ENCODE peak calls at places on chromosomes 1 and 21, in ten cellular contexts. J, S, W, Q, H, Z, I, G, N and K are unnamed samples. For H3K9me3, the result is how much of the 10 kb centered on the place peaks cover.

GRCh38 chr1:5374176-5374575 is 618.0 kb downstream of the NPHP4 start:
- DNase-seq in H (no peak), Q (no peak), I (no peak), J (no peak), G (no peak), S (no peak), W (peak), Z (no peak), N (no peak), K (no peak)

GRCh38 chr1:95984975-95985374 is 736.6 kb upstream of the PTBP2 start:
- DNase-seq in N (no peak), Z (no peak), W (no peak), J (no peak), Q (no peak), H (no peak), S (no peak), G (no peak), I (no peak), K (no peak)

GRCh38 chr1:86054396-86054795 is 102.2 kb downstream of the COL24A1 start:
- DNase-seq in Q (no peak), S (no peak), N (no peak), I (no peak), W (no peak), Z (no peak), H (no peak), J (no peak), G (no peak), K (no peak)

GRCh38 chr1:149962039-149962647 is 25.5 kb upstream of the MTMR11 start:
- DNase-seq in H (peak), I (peak), W (peak), J (no peak), Q (no peak), N (peak), Z (peak), S (peak), G (peak), K (peak)

GRCh38 chr21:38691626-38692025 is 114.1 kb upstream of the ETS2 start:
- DNase-seq in Z (no peak), Q (no peak), J (no peak), H (no peak), N (no peak), W (no peak), S (no peak), I (no peak), G (peak), K (no peak)

GRCh38 chr21:45421846-45422775 is 17.1 kb downstream of the COL18A1 start:
- DNase-seq in Q (peak), H (no peak), W (no peak), N (peak), J (peak), Z (no peak), G (no peak), I (no peak), S (no peak), K (peak)

GRCh38 chr1:205569411-205570172 is 62.2 kb downstream of the ELK4 start:
- DNase-seq in G (no peak), I (no peak), Z (no peak), J (no peak), N (no peak), S (no peak), Q (no peak), H (no peak), W (peak), K (no peak)

GRCh38 chr1:83098791-83099190 is 900.1 kb downstream of the TTLL7 start:
- DNase-seq in G (no peak), J (no peak), W (no peak), Z (no peak), Q (no peak), I (no peak), N (no peak), H (no peak), S (no peak), K (no peak)

GRCh38 chr21:15034126-15034848 is 30.5 kb downstream of the NRIP1 start:
- DNase-seq in W (no peak), I (no peak), N (no peak), G (peak), S (no peak), Z (no peak), H (no peak), Q (no peak), J (no peak), K (no peak)

GRCh38 chr1:27057801-27058647 is 45.4 kb upstream of the TENT5B start:
- DNase-seq in G (peak), I (no peak), S (peak), H (no peak), W (no peak), Q (no peak), J (no peak), Z (peak), N (no peak), K (no peak)

GRCh38 chr1:68011786-68012375 is 38.5 kb downstream of the DIRAS3 start:
- DNase-seq in I (no peak), H (no peak), Z (no peak), J (no peak), W (no peak), Q (no peak), S (peak), N (no peak), G (no peak), K (no peak)

GRCh38 chr1:152481869-152482664 is 28.5 kb upstream of the LCE5A start:
- DNase-seq in W (no peak), I (no peak), Z (no peak), S (no peak), H (no peak), Q (no peak), G (no peak), N (no peak), J (no peak), K (no peak)

GRCh38 chr1:98674075-98674781 is 12.7 kb downstream of the SNX7 start:
- DNase-seq in H (no peak), G (peak), Z (no peak), W (no peak), N (no peak), Q (no peak), J (no peak), I (no peak), S (no peak), K (no peak)

GRCh38 chr1:193222079-193222615 is 35.7 kb upstream of the B3GALT2 start:
- DNase-seq in W (no peak), J (no peak), G (peak), N (no peak), S (no peak), Z (no peak), Q (no peak), I (no peak), H (no peak), K (no peak)

GRCh38 chr21:36874665-36875064 is 91.8 kb downstream of the HLCS start:
- DNase-seq in J (no peak), Q (peak), Z (no peak), S (no peak), W (no peak), G (no peak), N (no peak), I (no peak), H (no peak), K (no peak)

GRCh38 chr21:45150630-45151265 is 76.4 kb downstream of the ADARB1 start:
- DNase-seq in H (no peak), W (no peak), S (peak), J (no peak), G (no peak), Q (no peak), Z (no peak), I (no peak), N (no peak), K (no peak)

GRCh38 chr1:25056536-25056935 is 126.5 kb upstream of the RUNX3 start:
- DNase-seq in J (no peak), I (no peak), W (no peak), H (no peak), Z (no peak), N (no peak), Q (no peak), S (no peak), G (no peak), K (no peak)

GRCh38 chr1:34984435-34985062 is 598 bp downstream of the TMEM35B start:
- DNase-seq in H (peak), S (peak), N (no peak), J (no peak), W (no peak), G (peak), Z (no peak), I (no peak), Q (no peak), K (no peak)

GRCh38 chr1:202858789-202859414 is 30.0 kb downstream of the RABIF start:
- DNase-seq in W (no peak), N (peak), G (no peak), Q (no peak), S (no peak), H (no peak), J (peak), I (no peak), Z (no peak), K (no peak)

GRCh38 chr1:231618588-231619256 is 7.9 kb upstream of the DISC1 start:
- DNase-seq in N (no peak), I (no peak), H (no peak), Q (no peak), Z (no peak), J (no peak), S (no peak), W (no peak), G (no peak), K (no peak)

GRCh38 chr1:221100196-221100950 is 221.1 kb downstream of the HLX start:
- DNase-seq in I (no peak), J (no peak), S (no peak), G (peak), W (no peak), Q (no peak), N (no peak), Z (no peak), H (no peak), K (no peak)

GRCh38 chr1:77421504-77422233 is 139.8 kb downstream of the AK5 start:
- DNase-seq in G (no peak), Z (no peak), W (no peak), J (no peak), Q (no peak), N (no peak), S (no peak), H (no peak), I (peak), K (no peak)

GRCh38 chr1:192158181-192158580 is at the start of gene RGS18:
- DNase-seq in S (no peak), N (no peak), W (no peak), Q (no peak), H (peak), Z (no peak), J (no peak), G (peak), I (no peak), K (no peak)

GRCh38 chr1:64570267-64570666 is 100.3 kb downstream of the CACHD1 start:
- DNase-seq in S (no peak), W (no peak), G (no peak), H (no peak), J (no peak), Q (no peak), I (no peak), Z (no peak), N (no peak), K (no peak)

GRCh38 chr1:79079770-79080169 is 73.2 kb upstream of the ADGRL4 start:
- DNase-seq in Z (peak), N (no peak), I (no peak), W (no peak), S (no peak), Q (no peak), G (peak), H (no peak), J (no peak), K (no peak)

GRCh38 chr1:43978551-43979260 is at the start of gene B4GALT2:
- DNase-seq in I (no peak), N (peak), Z (peak), Q (peak), J (peak), G (no peak), S (peak), W (peak), H (no peak), K (peak)

GRCh38 chr1:61742620-61743431 is 546 bp downstream of the PATJ start:
- DNase-seq in H (no peak), N (no peak), W (peak), I (no peak), Z (peak), J (peak), S (peak), Q (peak), G (peak), K (no peak)

GRCh38 chr1:22048351-22049192 is 3.9 kb upstream of the CDC42 start:
- DNase-seq in I (no peak), S (no peak), Q (no peak), Z (peak), G (no peak), N (no peak), H (peak), J (no peak), W (no peak), K (no peak)

GRCh38 chr1:98086796-98087195 is 166.0 kb upstream of the DPYD start:
- DNase-seq in S (peak), Z (peak), N (no peak), G (peak), Q (no peak), I (no peak), W (no peak), H (no peak), J (no peak), K (no peak)

GRCh38 chr21:44874497-44875331 is 1.2 kb upstream of the PTTG1IP start:
- DNase-seq in J (peak), Q (peak), I (peak), N (peak), H (peak), S (peak), Z (no peak), W (peak), G (no peak), K (no peak)

GRCh38 chr1:50970508-50970885 is 452 bp downstream of the CDKN2C start:
- DNase-seq in J (no peak), G (no peak), W (no peak), S (no peak), H (no peak), Q (no peak), I (no peak), N (no peak), Z (no peak), K (no peak)

GRCh38 chr1:212221801-212222200 is 63.4 kb upstream of the PPP2R5A start:
- DNase-seq in Q (no peak), G (no peak), W (no peak), I (no peak), S (no peak), J (no peak), H (no peak), Z (no peak), N (no peak), K (no peak)

GRCh38 chr21:16536661-16537359 is 807.0 kb downstream of the USP25 start:
- DNase-seq in I (no peak), Z (no peak), W (no peak), G (peak), S (no peak), Q (no peak), N (no peak), H (no peak), J (no peak), K (no peak)

GRCh38 chr1:61368876-61369275 is 286.5 kb downstream of the NFIA start:
- DNase-seq in G (no peak), S (no peak), N (no peak), H (no peak), I (no peak), J (no peak), W (no peak), Z (no peak), Q (no peak), K (no peak)

GRCh38 chr1:1136547-1137230 is 20.8 kb upstream of the C1orf159 start:
- DNase-seq in Z (no peak), I (no peak), H (peak), W (peak), N (no peak), S (peak), G (no peak), Q (no peak), J (no peak), K (no peak)

GRCh38 chr1:214569357-214570004 is 18.1 kb upstream of the PTPN14 start:
- DNase-seq in W (no peak), S (no peak), I (no peak), Q (no peak), Z (no peak), G (peak), N (no peak), J (no peak), H (no peak), K (no peak)

GRCh38 chr1:106480629-106481028 is 575.8 kb upstream of the PRMT6 start:
- DNase-seq in Q (no peak), J (no peak), S (no peak), Z (no peak), H (no peak), G (no peak), W (no peak), I (no peak), N (no peak), K (no peak)

GRCh38 chr1:107829083-107829771 is 135.8 kb downstream of the VAV3 start:
- DNase-seq in N (no peak), I (peak), Q (no peak), Z (no peak), H (peak), W (no peak), S (no peak), J (no peak), G (no peak), K (no peak)

GRCh38 chr1:247146671-247147070 is 25.1 kb downstream of the ZNF124 start:
- DNase-seq in H (no peak), W (no peak), J (no peak), S (peak), G (no peak), Q (no peak), Z (no peak), N (no peak), I (no peak), K (no peak)
- H3K9me3 ChIP-seq in H (under half), W (half or more), J (half or more), S (under half), G (under half), Q (half or more), Z (under half), N (under half), I (half or more), K (under half)

GRCh38 chr1:248758352-248758751 is 2.8 kb upstream of the LYPD8 start:
- DNase-seq in W (no peak), S (no peak), N (no peak), G (no peak), J (no peak), I (no peak), Z (no peak), H (no peak), Q (no peak), K (no peak)

GRCh38 chr1:248756636-248757035 is 1.1 kb upstream of the LYPD8 start:
- DNase-seq in I (no peak), Z (no peak), S (no peak), H (no peak), Q (no peak), J (no peak), W (no peak), N (no peak), G (no peak), K (no peak)

GRCh38 chr1:248756151-248756550 is 592 bp upstream of the LYPD8 start:
- DNase-seq in I (no peak), Q (no peak), J (no peak), G (no peak), N (no peak), S (no peak), Z (no peak), H (no peak), W (no peak), K (no peak)

GRCh38 chr1:248759644-248760043 is 4.1 kb upstream of the LYPD8 start:
- DNase-seq in H (no peak), S (no peak), W (no peak), G (no peak), J (no peak), N (no peak), Q (no peak), I (no peak), Z (no peak), K (no peak)

GRCh38 chr1:248757784-248758195 is 2.2 kb upstream of the LYPD8 start:
- DNase-seq in Q (no peak), I (no peak), S (no peak), Z (no peak), H (no peak), N (no peak), W (no peak), G (no peak), J (no peak), K (no peak)
- H3K9me3 ChIP-seq in Q (under half), I (under half), S (under half), Z (half or more), H (under half), N (under half), W (under half), G (under half), J (under half), K (under half)

DNA sequence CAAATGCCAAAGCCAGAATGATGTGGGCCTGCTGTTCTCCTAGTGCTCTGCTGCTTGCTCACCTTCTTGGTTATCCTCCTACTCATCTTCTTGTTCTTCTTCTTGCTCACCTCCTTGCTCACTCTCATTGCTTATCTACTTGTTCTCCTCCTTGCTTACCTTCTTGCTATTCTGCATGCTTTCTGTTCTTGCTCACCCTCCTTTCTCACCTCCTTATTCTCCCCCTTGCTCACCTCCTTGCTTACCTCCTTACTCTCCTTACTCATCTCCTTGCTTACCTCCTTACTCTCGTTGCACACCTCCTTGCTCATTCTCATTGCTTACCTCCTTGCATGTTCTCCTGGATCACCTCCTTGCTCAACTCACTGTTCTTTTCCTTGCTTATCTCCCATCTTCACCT is at the start of gene OR14I1:
- DNase-seq in G (no peak), Q (no peak), I (no peak), J (no peak), W (no peak), H (no peak), N (no peak), S (no peak), Z (no peak), K (no peak)
- H3K9me3 ChIP-seq in G (under half), Q (under half), I (under half), J (under half), W (under half), H (under half), N (under half), S (under half), Z (half or more), K (under half)

GRCh38 chr1:23362218-23362713 is 7.4 kb downstream of the ZNF436 start:
- DNase-seq in Z (no peak), G (no peak), S (no peak), H (no peak), I (no peak), Q (no peak), N (no peak), J (no peak), W (no peak), K (no peak)
- H3K9me3 ChIP-seq in Z (under half), G (under half), S (half or more), H (under half), I (under half), Q (half or more), N (under half), J (half or more), W (under half), K (under half)

DNA sequence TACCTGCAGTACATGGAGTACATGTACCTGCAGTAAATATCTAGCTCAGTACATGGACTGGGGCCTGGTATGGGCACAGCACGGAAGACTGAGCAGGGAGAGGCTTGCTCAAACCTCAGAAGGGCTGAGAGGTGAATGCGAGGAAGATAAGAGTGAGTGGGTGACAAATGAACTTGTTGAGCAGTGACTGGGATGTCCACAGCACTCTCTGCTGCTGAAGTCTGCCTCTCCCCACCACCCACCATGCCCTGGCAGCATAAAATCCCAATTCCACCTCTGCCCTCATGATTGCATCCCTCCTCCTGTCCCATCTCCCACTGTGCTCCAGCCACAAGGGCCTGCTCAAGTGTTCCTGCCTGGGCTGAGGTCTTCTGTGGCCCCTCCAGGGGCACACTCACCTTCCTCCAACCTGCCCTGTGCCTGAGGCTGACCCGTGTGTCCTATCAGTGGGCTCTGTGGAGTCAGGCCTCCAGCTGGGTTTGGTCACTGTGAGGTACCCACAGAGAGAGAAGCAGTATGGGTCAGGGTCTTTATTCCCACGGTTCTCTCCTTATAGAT is 114.2 kb downstream of the FOXD2 start:
- DNase-seq in Z (no peak), Q (no peak), H (no peak), J (no peak), I (no peak), W (no peak), N (no peak), S (no peak), G (no peak), K (no peak)
- H3K9me3 ChIP-seq in Z (under half), Q (under half), H (under half), J (under half), I (under half), W (under half), N (under half), S (under half), G (under half), K (under half)

DNA sequence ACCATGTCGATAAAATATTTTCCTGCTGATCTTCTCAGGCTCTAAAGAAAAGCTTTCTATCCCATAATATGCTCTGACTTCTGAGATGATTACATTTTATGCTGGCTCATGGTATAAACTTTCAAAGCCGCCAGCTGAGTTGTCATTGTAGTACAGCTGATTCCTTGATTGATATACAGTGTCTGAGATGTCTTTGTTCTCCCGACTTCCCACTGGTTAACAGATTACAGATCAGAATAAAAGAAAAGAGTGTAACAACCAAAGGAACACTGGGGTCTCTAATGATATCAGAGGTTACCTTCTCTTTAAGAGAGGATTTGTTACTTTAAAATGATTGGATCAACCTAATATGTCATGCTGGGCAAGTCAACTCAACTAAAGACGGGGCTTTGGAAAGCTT is 485.4 kb upstream of the LRRC7 start:
- DNase-seq in Q (no peak), H (no peak), N (no peak), I (no peak), G (no peak), Z (no peak), J (no peak), W (no peak), S (peak), K (no peak)
- H3K9me3 ChIP-seq in Q (under half), H (under half), N (under half), I (under half), G (under half), Z (under half), J (under half), W (under half), S (under half), K (under half)